ENCODE peak calls at places on chromosomes 11 and 22, in four cellular contexts. L, E, T and B are unnamed samples. For H3K36me3, the result is how much of the 10 kb centered on the place peaks cover.

GRCh38 chr11:64998141-64998540 is 1.4 kb upstream of the BATF2 start:
- DNase-seq in L (no peak), E (no peak), T (peak), B (no peak)

GRCh38 chr22:32079110-32080089 is 36.3 kb downstream of the SLC5A1 start:
- DNase-seq in L (no peak), E (peak), T (no peak), B (peak)

GRCh38 chr11:74195828-74196227 is 24.7 kb downstream of the PPME1 start:
- DNase-seq in L (no peak), E (no peak), T (no peak), B (no peak)

GRCh38 chr11:118084247-118084646 is 2.5 kb downstream of the SMIM35 start:
- DNase-seq in L (peak), E (no peak), T (peak), B (no peak)

GRCh38 chr11:10666556-10666955 is 27.0 kb downstream of the IRAG1 start:
- DNase-seq in L (no peak), E (no peak), T (no peak), B (no peak)

GRCh38 chr22:19644314-19645223 is 69.7 kb upstream of the SEPTIN5 start:
- DNase-seq in L (no peak), E (no peak), T (no peak), B (no peak)

GRCh38 chr22:32623943-32624342 is 149.3 kb downstream of the FBXO7 start:
- DNase-seq in L (no peak), E (no peak), T (peak), B (no peak)

GRCh38 chr11:6431861-6432260 is 8.9 kb downstream of the HPX start:
- DNase-seq in L (no peak), E (no peak), T (no peak), B (no peak)

GRCh38 chr11:42857344-42857743 is 454.5 kb upstream of the API5 start:
- DNase-seq in L (no peak), E (no peak), T (no peak), B (no peak)

GRCh38 chr11:10050561-10050960 is 243.5 kb downstream of the SBF2 start:
- DNase-seq in L (no peak), E (no peak), T (peak), B (no peak)

GRCh38 chr11:15824060-15824459 is 532.3 kb downstream of the SOX6 start:
- DNase-seq in L (no peak), E (no peak), T (no peak), B (no peak)

GRCh38 chr11:64196616-64197015 is 9.9 kb upstream of the FERMT3 start:
- DNase-seq in L (no peak), E (no peak), T (no peak), B (no peak)

GRCh38 chr11:124583827-124584226 is 14.0 kb downstream of the OR8A1 start:
- DNase-seq in L (no peak), E (no peak), T (no peak), B (no peak)

GRCh38 chr11:115720537-115721308 is 216.5 kb upstream of the CADM1 start:
- DNase-seq in L (no peak), E (no peak), T (no peak), B (no peak)

GRCh38 chr22:36946436-36947158 is 33.2 kb downstream of the CSF2RB start:
- DNase-seq in L (no peak), E (no peak), T (no peak), B (no peak)

GRCh38 chr11:72591785-72592490 is 82.3 kb downstream of the PDE2A start:
- DNase-seq in L (no peak), E (no peak), T (no peak), B (no peak)

GRCh38 chr11:103055174-103055890 is 36.6 kb downstream of the DCUN1D5 start:
- DNase-seq in L (no peak), E (no peak), T (peak), B (no peak)

GRCh38 chr11:96778272-96778671 is 388.5 kb downstream of the JRKL start:
- DNase-seq in L (no peak), E (no peak), T (no peak), B (peak)

GRCh38 chr11:23192256-23192655 is 332.0 kb upstream of the CCDC179 start:
- DNase-seq in L (no peak), E (no peak), T (no peak), B (no peak)

GRCh38 chr11:2099523-2100316 is 39.5 kb downstream of the IGF2 start:
- DNase-seq in L (no peak), E (no peak), T (no peak), B (no peak)

GRCh38 chr22:48959496-48959895 is 868.2 kb downstream of the BRD1 start:
- DNase-seq in L (no peak), E (no peak), T (no peak), B (no peak)

GRCh38 chr11:86577663-86578636 is 94.5 kb downstream of the ME3 start:
- DNase-seq in L (no peak), E (no peak), T (peak), B (no peak)

GRCh38 chr11:77698896-77699295 is 61.3 kb upstream of the CLNS1A start:
- DNase-seq in L (no peak), E (no peak), T (no peak), B (no peak)
- H3K36me3 ChIP-seq in L (under half), E (half or more), T (under half), B (under half)

GRCh38 chr11:132804258-132804657 is 728.0 kb downstream of the OPCML start:
- DNase-seq in L (no peak), E (no peak), T (no peak), B (no peak)
- TF ChIP-seq SUZ12 in L (no peak), E (no peak), T (no peak), B (no peak)

DNA sequence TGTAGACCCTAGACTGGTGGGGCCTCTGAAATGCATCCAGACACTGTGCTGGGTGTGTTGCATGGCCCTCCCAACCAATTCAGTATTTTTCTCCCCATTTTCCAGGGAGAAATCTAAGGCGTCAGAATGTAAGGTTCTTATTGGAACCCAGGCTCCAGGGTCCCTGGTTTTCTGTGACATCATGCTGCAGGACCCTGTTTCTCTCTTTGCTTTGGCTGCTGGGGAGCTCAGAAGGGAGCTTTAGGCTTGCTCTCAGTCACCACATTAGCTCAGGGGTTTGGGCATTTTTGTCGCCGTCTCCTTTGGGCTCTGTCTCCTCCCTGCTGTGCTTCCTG is 2.9 kb downstream of the MYEOV start:
- DNase-seq in L (no peak), E (no peak), T (no peak), B (no peak)
- H3K36me3 ChIP-seq in L (under half), E (under half), T (under half), B (under half)

GRCh38 chr11:60923800-60924109 is 505 bp upstream of the TMEM132A start:
- DNase-seq in L (no peak), E (no peak), T (no peak), B (no peak)
- TF ChIP-seq SUZ12 in L (no peak), E (no peak), T (no peak), B (no peak)

GRCh38 chr11:122180435-122180834 is 64.4 kb upstream of the BLID start:
- DNase-seq in L (no peak), E (no peak), T (no peak), B (no peak)
- H3K36me3 ChIP-seq in L (under half), E (under half), T (under half), B (under half)